ENCODE peak calls at places on chromosomes 2 and 18, in eight cellular contexts. X is body of pancreas, L is fibroblast of the aortic adventitia, Y is glutamatergic neuron, M is GM23338, N is AG10803, Z is fibroblast of mammary gland, A is NB4. S is an unnamed sample.

GRCh38 chr2:240949791-240950705 is 43.9 kb downstream of the CROCC2 start:
- DNase-seq in X (no peak), L (no peak), Y (no peak), M (no peak), N (no peak), Z (no peak), A (no peak), S (no peak)

GRCh38 chr2:3434654-3435053 is 55.2 kb downstream of the TRAPPC12 start:
- DNase-seq in X (no peak), L (no peak), Y (no peak), M (no peak), N (no peak), Z (no peak), A (no peak), S (no peak)

GRCh38 chr2:160278889-160279196 is 78.8 kb upstream of the ITGB6 start:
- DNase-seq in X (no peak), L (peak), Y (no peak), M (peak), N (peak), Z (peak), A (no peak), S (peak)

GRCh38 chr2:172279843-172280242 is 147.5 kb upstream of the ITGA6 start:
- DNase-seq in X (no peak), L (no peak), Y (no peak), M (no peak), N (no peak), Z (no peak), A (no peak), S (no peak)

GRCh38 chr2:152415231-152415642 is 80.3 kb downstream of the FMNL2 start:
- DNase-seq in X (peak), L (peak), Y (no peak), M (no peak), N (peak), Z (peak), A (no peak), S (no peak)

GRCh38 chr2:172052000-172052983 is 33.0 kb upstream of the DLX1 start:
- DNase-seq in X (no peak), L (peak), Y (no peak), M (no peak), N (no peak), Z (peak), A (no peak), S (no peak)

GRCh38 chr2:63249146-63249545 is 198.5 kb downstream of the OTX1 start:
- DNase-seq in X (no peak), L (no peak), Y (no peak), M (no peak), N (no peak), Z (no peak), A (no peak), S (no peak)

GRCh38 chr2:52222128-52222527 is 1190.2 kb upstream of the NRXN1 start:
- DNase-seq in X (no peak), L (peak), Y (no peak), M (no peak), N (no peak), Z (peak), A (no peak), S (peak)

GRCh38 chr18:78244779-78245178 is 734.8 kb upstream of the SALL3 start:
- DNase-seq in X (no peak), L (no peak), Y (no peak), M (no peak), N (no peak), Z (no peak), A (no peak), S (no peak)

GRCh38 chr2:181678033-181678586 is 2.2 kb downstream of the NEUROD1 start:
- DNase-seq in X (peak), L (peak), Y (peak), M (peak), N (peak), Z (peak), A (peak), S (no peak)

GRCh38 chr2:29702276-29702675 is 219.1 kb downstream of the ALK start:
- DNase-seq in X (no peak), L (no peak), Y (no peak), M (no peak), N (no peak), Z (no peak), A (no peak), S (no peak)

GRCh38 chr18:55398858-55399257 is 189.1 kb downstream of the TCF4 start:
- DNase-seq in X (no peak), L (peak), Y (no peak), M (no peak), N (peak), Z (no peak), A (no peak), S (no peak)

GRCh38 chr18:8142131-8142711 is 467.0 kb upstream of the RAB12 start:
- DNase-seq in X (no peak), L (peak), Y (no peak), M (no peak), N (peak), Z (peak), A (no peak), S (peak)

GRCh38 chr2:215654177-215654850 is 218.4 kb upstream of the FN1 start:
- DNase-seq in X (no peak), L (peak), Y (no peak), M (no peak), N (peak), Z (peak), A (no peak), S (peak)

DNA sequence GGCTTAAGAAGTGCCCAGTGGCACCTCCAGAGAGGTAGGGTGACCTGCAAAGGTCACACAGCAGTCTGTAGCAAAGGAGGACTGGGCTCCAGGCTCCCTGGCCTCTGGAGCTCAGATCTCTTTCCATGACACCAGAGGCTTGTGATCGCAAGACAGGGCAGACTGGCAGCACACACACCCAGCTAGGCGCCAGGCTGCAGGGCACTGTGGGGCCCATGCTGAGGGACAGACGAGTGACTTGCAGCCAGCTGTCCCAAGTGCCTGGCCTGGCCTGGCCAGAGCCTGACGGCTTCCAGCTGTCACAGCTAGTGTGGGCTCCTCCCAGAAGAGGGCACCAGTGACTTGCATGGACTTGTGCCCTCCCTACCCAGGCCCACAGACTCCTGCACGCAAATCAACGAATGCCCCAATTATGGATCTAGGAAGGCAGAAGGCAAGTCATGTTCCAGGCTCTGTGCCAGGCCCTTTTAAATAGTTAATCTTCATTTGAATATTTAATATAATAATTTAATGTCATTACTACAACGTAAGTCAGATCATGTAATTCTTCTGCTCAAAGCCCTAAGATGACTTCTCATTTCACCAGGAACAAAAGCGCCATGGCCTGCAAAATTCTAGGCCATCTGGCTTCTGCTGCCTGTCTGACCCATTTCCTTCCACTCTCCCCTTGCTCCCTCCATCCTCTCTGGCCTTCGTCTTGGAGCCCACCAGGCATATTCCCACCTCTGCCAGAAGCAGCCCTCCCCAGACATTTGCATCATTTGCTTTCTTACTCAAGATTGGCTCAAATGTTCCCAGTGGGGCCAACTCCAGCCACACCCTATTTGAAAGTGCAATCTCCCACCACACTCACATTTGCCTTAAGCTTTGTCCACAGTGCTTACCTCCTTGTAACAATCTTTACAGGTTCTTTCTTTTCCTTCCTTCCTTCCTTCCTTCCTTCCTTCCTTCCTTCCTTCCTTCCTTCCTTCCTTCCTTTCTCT is 3.7 kb upstream of the SPEG start:
- DNase-seq in X (no peak), L (peak), Y (no peak), M (peak), N (peak), Z (peak), A (peak), S (peak)
- TF ChIP-seq CTCF in X (no peak), L (no peak), Y (no peak), M (no peak), N (peak), Z (no peak), A (no peak), S (peak)

GRCh38 chr18:43719264-43719795 is 442.0 kb upstream of the SYT4 start:
- DNase-seq in X (no peak), L (no peak), Y (no peak), M (no peak), N (no peak), Z (no peak), A (no peak), S (no peak)
- TF ChIP-seq CTCF in X (no peak), L (no peak), Y (no peak), M (no peak), N (no peak), Z (no peak), A (no peak), S (no peak)

GRCh38 chr2:120883607-120884405 is 148.1 kb downstream of the GLI2 start:
- DNase-seq in X (no peak), L (no peak), Y (no peak), M (peak), N (no peak), Z (no peak), A (no peak), S (no peak)

GRCh38 chr2:120884406-120885290 is 149.0 kb downstream of the GLI2 start:
- DNase-seq in X (no peak), L (no peak), Y (no peak), M (no peak), N (no peak), Z (no peak), A (no peak), S (no peak)

GRCh38 chr2:120886534-120886961 is 150.9 kb downstream of the GLI2 start:
- DNase-seq in X (no peak), L (no peak), Y (no peak), M (no peak), N (no peak), Z (no peak), A (no peak), S (no peak)

GRCh38 chr2:120885749-120886148 is 150.1 kb downstream of the GLI2 start:
- DNase-seq in X (no peak), L (no peak), Y (no peak), M (no peak), N (no peak), Z (no peak), A (no peak), S (no peak)

GRCh38 chr2:120885311-120885710 is 149.6 kb downstream of the GLI2 start:
- DNase-seq in X (no peak), L (no peak), Y (no peak), M (no peak), N (no peak), Z (no peak), A (no peak), S (no peak)
- TF ChIP-seq CTCF in X (no peak), L (no peak), Y (no peak), M (no peak), N (peak), Z (no peak), A (no peak), S (no peak)

DNA sequence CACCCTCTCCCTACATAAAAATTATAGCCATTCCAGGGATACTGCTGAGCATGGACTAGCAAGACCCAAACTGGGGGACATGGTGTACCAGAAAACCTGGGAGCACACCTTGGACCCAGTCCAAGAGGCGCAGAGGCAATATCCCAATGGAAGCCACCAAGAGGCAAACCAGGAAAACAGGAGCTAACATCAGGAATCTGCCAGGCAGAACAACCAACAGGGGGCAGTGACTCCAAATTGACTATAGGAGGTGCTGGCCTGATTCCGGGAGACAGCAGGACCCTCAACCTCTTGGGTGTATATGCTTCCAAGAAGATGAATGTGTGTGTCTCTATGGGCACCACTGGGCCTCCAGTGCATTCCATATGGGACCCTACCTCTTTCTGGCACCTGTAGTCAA is 172.7 kb upstream of the ARL4C start:
- DNase-seq in X (no peak), L (no peak), Y (no peak), M (peak), N (no peak), Z (no peak), A (no peak), S (no peak)
- TF ChIP-seq CTCF in X (no peak), L (no peak), Y (peak), M (peak), N (no peak), Z (peak), A (peak), S (peak)

DNA sequence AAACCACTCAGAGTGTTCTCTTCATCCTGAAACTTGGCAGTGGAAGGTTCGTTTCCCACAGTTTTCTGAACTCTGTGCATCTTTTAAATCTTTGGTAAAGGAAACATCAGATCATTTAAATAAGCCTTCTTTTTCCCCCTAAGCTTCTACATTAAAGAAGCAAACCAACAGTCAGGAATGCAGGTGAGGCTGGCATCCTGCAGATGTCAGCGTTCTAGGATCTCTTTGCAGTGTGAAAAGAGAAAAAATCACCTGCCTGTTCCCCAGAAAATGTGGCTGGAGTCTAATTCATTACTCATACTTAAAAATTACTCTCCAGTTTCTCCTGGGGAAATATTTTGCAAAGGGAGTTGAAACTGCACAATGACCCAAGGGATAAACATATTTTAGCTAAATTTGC is 64.5 kb upstream of the ZCCHC2 start:
- DNase-seq in X (no peak), L (no peak), Y (no peak), M (peak), N (no peak), Z (no peak), A (no peak), S (no peak)
- TF ChIP-seq CTCF in X (no peak), L (no peak), Y (no peak), M (no peak), N (no peak), Z (no peak), A (no peak), S (no peak)

DNA sequence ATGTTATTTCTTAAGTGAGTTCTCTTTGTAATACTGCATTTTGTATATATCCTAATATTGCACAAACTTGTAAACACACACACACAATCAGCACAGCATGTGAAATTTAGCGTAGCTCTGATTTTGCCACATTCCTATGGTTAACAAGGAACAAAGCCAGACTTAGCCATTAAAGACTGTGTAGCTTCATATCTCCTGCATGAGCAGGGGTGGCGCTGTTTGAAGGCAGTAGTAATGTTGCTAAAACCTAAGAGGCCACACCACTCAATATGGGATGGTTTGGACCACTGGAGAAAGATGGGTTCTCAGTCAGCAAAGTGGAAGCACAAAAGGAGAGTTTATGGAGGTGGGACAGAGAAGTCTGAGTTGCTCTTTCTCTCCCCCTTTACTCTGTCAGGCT is 61.1 kb upstream of the RND3 start:
- DNase-seq in X (no peak), L (no peak), Y (peak), M (peak), N (peak), Z (peak), A (peak), S (peak)
- TF ChIP-seq CTCF in X (no peak), L (peak), Y (peak), M (peak), N (peak), Z (peak), A (peak), S (peak)